ENCODE peak calls at places on chromosomes 2 and 18, in seven cellular contexts. Z is activated CD4-positive, alpha-beta T cell treated with anti-CD3 and anti-CD28 coated beads, Interleukin-2, amount 50 U/mL, for 1 hour; Q is activated T-helper 1 cell treated with Interleukin-2 at 50 U/mL for 16 hours; I is substantia nigra; Y is Peyer's patch; R is amygdala; X is endothelial cell. W is an unnamed sample.

GRCh38 chr2:116511426-116511825 is 1303.1 kb upstream of the DDX18 start:
- DNase-seq in Z (no peak), Q (no peak), I (no peak), Y (no peak), R (no peak), X (no peak), W (no peak)

GRCh38 chr2:112799291-112799975 is 15.1 kb upstream of the IL1A start:
- DNase-seq in Z (no peak), Q (no peak), I (no peak), Y (no peak), R (no peak), X (no peak), W (no peak)

GRCh38 chr18:9766076-9766481 is 58.0 kb downstream of the RAB31 start:
- DNase-seq in Z (no peak), Q (no peak), I (peak), Y (no peak), R (no peak), X (no peak), W (no peak)

GRCh38 chr2:169775765-169776482 is 22.7 kb upstream of the SSB start:
- DNase-seq in Z (no peak), Q (no peak), I (no peak), Y (no peak), R (no peak), X (no peak), W (no peak)

GRCh38 chr2:235511187-235511661 is 17.4 kb downstream of the AGAP1 start:
- DNase-seq in Z (no peak), Q (no peak), I (no peak), Y (peak), R (no peak), X (no peak), W (no peak)

GRCh38 chr2:220044383-220044782 is 417.0 kb downstream of the SLC4A3 start:
- DNase-seq in Z (no peak), Q (no peak), I (no peak), Y (no peak), R (no peak), X (no peak), W (no peak)

GRCh38 chr2:64036343-64036742 is 17.1 kb upstream of the VPS54 start:
- DNase-seq in Z (no peak), Q (no peak), I (no peak), Y (no peak), R (no peak), X (no peak), W (no peak)

GRCh38 chr2:211899871-211900482 is 638.6 kb downstream of the ERBB4 start:
- DNase-seq in Z (no peak), Q (no peak), I (no peak), Y (no peak), R (no peak), X (no peak), W (no peak)

GRCh38 chr2:102620367-102620766 is 1.0 kb downstream of the SLC9A2 start:
- DNase-seq in Z (no peak), Q (no peak), I (no peak), Y (peak), R (no peak), X (no peak), W (no peak)

GRCh38 chr2:20682166-20682565 is 15.2 kb downstream of the GDF7 start:
- DNase-seq in Z (no peak), Q (no peak), I (no peak), Y (no peak), R (no peak), X (peak), W (no peak)

GRCh38 chr2:234496835-234497591 is at the start of gene ARL4C:
- DNase-seq in Z (peak), Q (peak), I (peak), Y (peak), R (peak), X (peak), W (peak)

GRCh38 chr2:7571701-7572100 is 654.5 kb downstream of the RNF144A start:
- DNase-seq in Z (no peak), Q (no peak), I (no peak), Y (no peak), R (no peak), X (no peak), W (no peak)

GRCh38 chr2:1864981-1865421 is 120.7 kb upstream of the PXDN start:
- DNase-seq in Z (no peak), Q (no peak), I (no peak), Y (no peak), R (no peak), X (no peak), W (no peak)

GRCh38 chr2:240429341-240429871 is 6.1 kb upstream of the GPC1 start:
- DNase-seq in Z (no peak), Q (no peak), I (no peak), Y (peak), R (no peak), X (no peak), W (no peak)

GRCh38 chr2:241494311-241494908 is 14.0 kb downstream of the STK25 start:
- DNase-seq in Z (no peak), Q (no peak), I (no peak), Y (peak), R (no peak), X (no peak), W (no peak)

GRCh38 chr2:157839162-157839801 is 36.8 kb downstream of the ACVR1 start:
- DNase-seq in Z (no peak), Q (no peak), I (no peak), Y (no peak), R (no peak), X (peak), W (peak)

GRCh38 chr2:217142649-217143266 is 282.9 kb upstream of the TNP1 start:
- DNase-seq in Z (no peak), Q (no peak), I (no peak), Y (no peak), R (no peak), X (peak), W (peak)

GRCh38 chr2:27753744-27754588 is 17.6 kb upstream of the MRPL33 start:
- DNase-seq in Z (peak), Q (peak), I (peak), Y (peak), R (no peak), X (peak), W (no peak)

GRCh38 chr2:213834331-213834730 is 550.1 kb downstream of the SPAG16 start:
- DNase-seq in Z (no peak), Q (no peak), I (no peak), Y (no peak), R (no peak), X (no peak), W (no peak)

GRCh38 chr2:240509667-240510512 is 47.9 kb downstream of the ANKMY1 start:
- DNase-seq in Z (no peak), Q (no peak), I (no peak), Y (no peak), R (no peak), X (no peak), W (no peak)

GRCh38 chr18:21191596-21192307 is 50.3 kb upstream of the GREB1L start:
- DNase-seq in Z (no peak), Q (no peak), I (peak), Y (peak), R (peak), X (peak), W (peak)

GRCh38 chr2:47632754-47633153 is 150.2 kb upstream of the MSH6 start:
- DNase-seq in Z (no peak), Q (no peak), I (no peak), Y (no peak), R (no peak), X (no peak), W (no peak)

GRCh38 chr2:235598842-235599531 is 105.1 kb downstream of the AGAP1 start:
- DNase-seq in Z (no peak), Q (no peak), I (no peak), Y (no peak), R (no peak), X (no peak), W (no peak)

GRCh38 chr2:32825291-32825712 is 121.5 kb upstream of the LTBP1 start:
- DNase-seq in Z (no peak), Q (no peak), I (peak), Y (peak), R (peak), X (peak), W (peak)

GRCh38 chr18:13218376-13219011 is at the start of gene LDLRAD4:
- DNase-seq in Z (peak), Q (peak), I (peak), Y (peak), R (no peak), X (peak), W (peak)

GRCh38 chr2:196244966-196245365 is 73.6 kb upstream of the STK17B start:
- DNase-seq in Z (no peak), Q (no peak), I (no peak), Y (no peak), R (no peak), X (no peak), W (no peak)

GRCh38 chr2:101359436-101359835 is 27.9 kb downstream of the CREG2 start:
- DNase-seq in Z (no peak), Q (no peak), I (no peak), Y (no peak), R (no peak), X (no peak), W (no peak)

GRCh38 chr18:48167901-48168300 is 237.4 kb upstream of the SMAD2 start:
- DNase-seq in Z (no peak), Q (no peak), I (no peak), Y (peak), R (no peak), X (no peak), W (no peak)

GRCh38 chr18:67133669-67134068 is 382.9 kb downstream of the DSEL start:
- DNase-seq in Z (no peak), Q (no peak), I (no peak), Y (no peak), R (no peak), X (no peak), W (no peak)

GRCh38 chr2:78992451-78992806 is 33.1 kb upstream of the REG3G start:
- DNase-seq in Z (no peak), Q (no peak), I (no peak), Y (no peak), R (no peak), X (peak), W (no peak)

GRCh38 chr2:164617466-164617865 is 3.8 kb downstream of the GRB14 start:
- DNase-seq in Z (no peak), Q (no peak), I (no peak), Y (no peak), R (no peak), X (no peak), W (no peak)

GRCh38 chr2:72142743-72143440 is 4.8 kb downstream of the CYP26B1 start:
- DNase-seq in Z (no peak), Q (no peak), I (peak), Y (peak), R (no peak), X (no peak), W (no peak)

GRCh38 chr2:159939946-159940345 is 122.5 kb downstream of the PLA2R1 start:
- DNase-seq in Z (no peak), Q (no peak), I (no peak), Y (no peak), R (no peak), X (no peak), W (no peak)